ENCODE peak calls at places on chromosomes 16 and 17, in seven cellular contexts. I, X, S, B, F, K and Z are unnamed samples.

GRCh38 chr16:46911038-46911437 is 26.9 kb downstream of the GPT2 start:
- DNase-seq in I (no peak), X (no peak), S (no peak), B (no peak), F (no peak), K (no peak), Z (no peak)

GRCh38 chr17:77300016-77300686 is 159.4 kb downstream of the SEC14L1 start:
- DNase-seq in I (no peak), X (no peak), S (peak), B (no peak), F (no peak), K (no peak), Z (no peak)

GRCh38 chr16:22711847-22712246 is 102.1 kb upstream of the HS3ST2 start:
- DNase-seq in I (no peak), X (no peak), S (no peak), B (no peak), F (no peak), K (no peak), Z (no peak)

GRCh38 chr16:1534021-1535020 is 855 bp downstream of the TMEM204 start:
- DNase-seq in I (peak), X (no peak), S (no peak), B (peak), F (peak), K (no peak), Z (peak)

GRCh38 chr17:13671771-13672170 is 70.0 kb upstream of the HS3ST3A1 start:
- DNase-seq in I (no peak), X (no peak), S (no peak), B (peak), F (peak), K (peak), Z (peak)

GRCh38 chr17:50768348-50768761 is 1.0 kb upstream of the ANKRD40CL start:
- DNase-seq in I (no peak), X (no peak), S (peak), B (no peak), F (no peak), K (no peak), Z (no peak)

GRCh38 chr16:30082545-30083090 is 6.8 kb downstream of the PPP4C start:
- DNase-seq in I (no peak), X (no peak), S (no peak), B (no peak), F (no peak), K (no peak), Z (no peak)

GRCh38 chr17:51764387-51764971 is 394.0 kb downstream of the CA10 start:
- DNase-seq in I (peak), X (peak), S (peak), B (peak), F (peak), K (peak), Z (peak)

GRCh38 chr16:89700649-89701424 is 668 bp downstream of the SPATA2L start:
- DNase-seq in I (peak), X (peak), S (peak), B (peak), F (no peak), K (peak), Z (no peak)

GRCh38 chr17:76154935-76155845 is 14.1 kb upstream of the FOXJ1 start:
- DNase-seq in I (no peak), X (no peak), S (no peak), B (no peak), F (no peak), K (no peak), Z (no peak)

GRCh38 chr16:81136331-81137011 is 40.3 kb upstream of the GCSH start:
- DNase-seq in I (no peak), X (no peak), S (no peak), B (no peak), F (peak), K (no peak), Z (no peak)

GRCh38 chr16:75012380-75013081 is 13.7 kb downstream of the ZNRF1 start:
- DNase-seq in I (no peak), X (no peak), S (no peak), B (no peak), F (no peak), K (no peak), Z (peak)

GRCh38 chr17:2611627-2612026 is 18.2 kb downstream of the PAFAH1B1 start:
- DNase-seq in I (no peak), X (no peak), S (no peak), B (no peak), F (no peak), K (no peak), Z (no peak)

GRCh38 chr16:1002399-1003161 is 21.0 kb downstream of the SOX8 start:
- DNase-seq in I (peak), X (peak), S (no peak), B (peak), F (peak), K (no peak), Z (peak)

GRCh38 chr16:1613728-1614225 is 1.6 kb downstream of the CRAMP1 start:
- DNase-seq in I (peak), X (peak), S (no peak), B (no peak), F (peak), K (peak), Z (no peak)

GRCh38 chr16:19410435-19411153 is 7.1 kb upstream of the TMC5 start:
- DNase-seq in I (peak), X (no peak), S (peak), B (no peak), F (no peak), K (peak), Z (no peak)

GRCh38 chr17:78127240-78127887 is 1.2 kb downstream of the TMC6 start:
- DNase-seq in I (no peak), X (no peak), S (no peak), B (no peak), F (no peak), K (peak), Z (no peak)

GRCh38 chr17:29292071-29292991 is 1.6 kb downstream of the NUFIP2 start:
- DNase-seq in I (peak), X (peak), S (peak), B (peak), F (peak), K (peak), Z (peak)

DNA sequence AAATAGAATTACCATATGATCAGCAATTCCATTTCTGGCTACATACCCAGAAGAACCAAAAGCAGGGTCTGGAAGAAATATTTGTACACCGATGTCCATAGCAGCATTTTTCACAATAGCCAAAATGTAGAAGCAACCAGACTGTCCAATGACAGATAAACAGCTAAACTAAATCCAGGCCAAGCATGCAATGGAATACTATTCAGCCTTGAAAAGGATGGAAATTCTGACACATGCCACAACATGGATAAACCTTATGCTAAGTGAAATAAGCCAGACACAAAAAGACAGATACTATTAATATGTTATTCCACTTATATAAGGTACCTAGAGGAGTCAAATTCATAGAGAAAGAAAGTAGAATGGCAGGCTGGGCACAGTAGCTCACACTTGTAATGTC is 25.9 kb upstream of the CREBBP start:
- DNase-seq in I (no peak), X (no peak), S (no peak), B (no peak), F (no peak), K (no peak), Z (no peak)
- TF ChIP-seq CTCF in I (no peak), X (no peak), S (no peak), B (no peak), F (no peak), K (no peak), Z (no peak)

GRCh38 chr16:85335584-85336492 is 223.6 kb upstream of the CIBAR2 start:
- DNase-seq in I (peak), X (no peak), S (no peak), B (peak), F (peak), K (no peak), Z (peak)
- H3K4me3 ChIP-seq in I (no peak), X (no peak), S (peak), B (no peak), F (no peak), K (peak), Z (no peak)

GRCh38 chr17:30969989-30970680 is 704 bp upstream of the RNF135 start:
- DNase-seq in I (no peak), X (peak), S (no peak), B (peak), F (no peak), K (peak), Z (peak)
- TF ChIP-seq CTCF in I (no peak), X (no peak), S (no peak), B (peak), F (no peak), K (no peak), Z (peak)

GRCh38 chr17:72205801-72206200 is 85.0 kb downstream of the SOX9 start:
- DNase-seq in I (no peak), X (no peak), S (no peak), B (no peak), F (no peak), K (no peak), Z (no peak)
- H3K4me3 ChIP-seq in I (no peak), X (no peak), S (no peak), B (no peak), F (no peak), K (no peak), Z (no peak)

DNA sequence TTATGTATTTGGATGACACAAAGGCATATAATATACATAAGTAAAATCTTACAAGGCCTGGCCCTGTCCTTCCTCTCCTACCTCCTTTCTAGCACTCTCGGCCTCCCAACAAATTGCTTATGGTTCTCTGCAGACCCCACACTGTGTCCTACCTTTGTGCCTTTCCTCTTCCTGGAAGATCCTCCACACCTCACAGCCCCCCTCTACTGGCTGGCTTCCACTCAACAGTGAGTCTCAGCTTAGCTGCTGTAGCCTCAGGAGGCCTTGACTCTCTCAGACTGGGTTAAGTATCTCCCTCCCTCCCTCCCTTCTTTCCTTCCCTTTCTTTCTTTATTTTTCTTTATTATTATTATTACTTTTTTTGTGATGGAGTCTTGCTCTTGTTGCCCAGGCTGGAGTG is 8.3 kb upstream of the SLC52A1 start:
- DNase-seq in I (no peak), X (no peak), S (no peak), B (no peak), F (no peak), K (no peak), Z (no peak)
- TF ChIP-seq CTCF in I (no peak), X (no peak), S (no peak), B (no peak), F (no peak), K (no peak), Z (no peak)

GRCh38 chr17:43564080-43564594 is 18.0 kb upstream of the ETV4 start:
- DNase-seq in I (no peak), X (no peak), S (no peak), B (no peak), F (no peak), K (no peak), Z (no peak)

GRCh38 chr17:43563262-43564079 is 17.3 kb upstream of the ETV4 start:
- DNase-seq in I (no peak), X (no peak), S (no peak), B (no peak), F (no peak), K (peak), Z (no peak)

GRCh38 chr17:43559161-43559816 is 13.1 kb upstream of the ETV4 start:
- DNase-seq in I (no peak), X (no peak), S (no peak), B (no peak), F (no peak), K (no peak), Z (no peak)

GRCh38 chr17:43560461-43561427 is 14.6 kb upstream of the ETV4 start:
- DNase-seq in I (no peak), X (no peak), S (no peak), B (no peak), F (no peak), K (no peak), Z (no peak)

DNA sequence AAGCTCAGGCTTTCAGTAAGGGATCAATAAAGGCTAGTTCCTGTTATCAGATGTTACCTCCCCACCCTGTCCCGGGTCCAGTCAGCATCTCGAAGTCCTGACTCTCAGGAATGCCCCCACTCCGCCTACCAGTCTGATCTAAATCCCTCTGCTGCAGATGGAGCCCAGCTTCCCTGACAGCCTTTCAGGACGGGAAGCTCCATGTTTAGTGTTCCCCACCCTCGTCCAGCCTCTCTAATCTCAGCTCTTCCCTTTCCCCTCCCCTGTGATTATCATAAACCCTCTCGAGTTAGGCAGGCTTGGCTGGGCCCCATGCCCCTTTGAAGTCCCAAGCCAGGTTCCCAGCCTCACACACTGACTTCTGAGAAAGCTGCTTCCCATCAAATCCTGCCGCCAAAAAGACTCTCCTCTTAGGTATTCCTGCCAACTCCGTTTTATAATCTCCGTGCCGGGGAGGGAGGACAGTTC is 16.6 kb upstream of the ETV4 start:
- DNase-seq in I (no peak), X (no peak), S (peak), B (no peak), F (no peak), K (peak), Z (no peak)
- H3K4me3 ChIP-seq in I (no peak), X (no peak), S (no peak), B (no peak), F (no peak), K (peak), Z (no peak)

GRCh38 chr16:84983308-84983707 is 28.0 kb downstream of the ZDHHC7 start:
- DNase-seq in I (no peak), X (no peak), S (no peak), B (no peak), F (no peak), K (no peak), Z (no peak)

GRCh38 chr16:84985079-84986065 is 26.0 kb downstream of the ZDHHC7 start:
- DNase-seq in I (peak), X (peak), S (no peak), B (peak), F (peak), K (no peak), Z (peak)

GRCh38 chr16:84986102-84986501 is 25.2 kb downstream of the ZDHHC7 start:
- DNase-seq in I (no peak), X (no peak), S (no peak), B (no peak), F (no peak), K (no peak), Z (no peak)

GRCh38 chr16:84979516-84979915 is 31.8 kb downstream of the ZDHHC7 start:
- DNase-seq in I (no peak), X (peak), S (no peak), B (no peak), F (peak), K (no peak), Z (peak)

DNA sequence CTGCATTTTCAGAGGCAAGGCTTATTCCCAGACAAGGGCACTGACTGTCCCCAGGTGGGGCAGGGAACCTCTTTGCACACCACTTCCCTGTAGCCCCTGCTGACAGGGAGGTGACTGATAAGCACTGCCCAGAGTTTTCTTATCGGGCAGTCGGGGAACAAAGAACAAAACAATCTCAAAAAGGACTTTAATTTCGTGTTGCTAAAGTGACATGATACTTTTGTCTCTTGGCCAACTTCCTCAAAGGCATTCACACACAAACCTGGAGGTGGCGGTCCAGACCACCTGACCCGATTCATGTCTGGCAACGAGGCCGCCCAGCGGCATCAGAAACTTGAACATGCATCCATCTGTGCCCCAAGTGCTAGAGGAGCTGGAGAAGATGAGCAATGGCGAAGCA is 28.9 kb downstream of the ZDHHC7 start:
- DNase-seq in I (no peak), X (no peak), S (no peak), B (no peak), F (no peak), K (no peak), Z (no peak)
- TF ChIP-seq CTCF in I (no peak), X (no peak), S (peak), B (no peak), F (no peak), K (no peak), Z (no peak)

DNA sequence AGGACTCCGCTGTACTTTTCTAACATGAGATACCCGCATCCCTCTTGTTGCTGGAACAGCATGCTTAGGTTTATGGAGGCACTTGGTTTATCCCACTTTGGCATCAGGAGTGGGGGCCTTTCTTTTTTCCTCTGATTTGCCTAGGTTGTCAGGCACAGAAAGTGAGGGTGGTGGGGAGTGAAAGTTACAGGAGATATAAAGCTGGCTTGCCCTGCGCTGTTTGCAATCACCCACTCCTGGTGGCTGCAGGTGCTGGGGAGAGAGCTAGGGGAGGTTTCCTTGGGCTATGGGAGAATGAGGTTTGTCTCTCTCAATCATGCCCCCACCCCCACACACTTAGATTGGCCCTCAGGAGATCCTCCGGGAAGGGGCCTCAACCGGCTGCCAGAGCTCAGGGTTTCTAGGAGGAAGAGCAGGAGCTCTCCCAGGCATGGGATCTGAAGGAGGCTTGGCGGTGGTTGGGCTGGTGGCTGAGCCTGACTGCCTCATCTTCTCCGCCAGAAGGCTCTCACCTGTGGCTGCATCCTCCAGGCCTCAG is 1.4 kb downstream of the WSCD1 start:
- DNase-seq in I (no peak), X (no peak), S (no peak), B (no peak), F (no peak), K (no peak), Z (no peak)
- H3K4me3 ChIP-seq in I (no peak), X (no peak), S (no peak), B (peak), F (no peak), K (peak), Z (no peak)

GRCh38 chr17:14805348-14805747 is 459.8 kb downstream of the PMP22 start:
- DNase-seq in I (no peak), X (no peak), S (no peak), B (no peak), F (peak), K (peak), Z (peak)
- TF ChIP-seq CTCF in I (no peak), X (peak), S (no peak), B (no peak), F (no peak), K (peak), Z (no peak)

DNA sequence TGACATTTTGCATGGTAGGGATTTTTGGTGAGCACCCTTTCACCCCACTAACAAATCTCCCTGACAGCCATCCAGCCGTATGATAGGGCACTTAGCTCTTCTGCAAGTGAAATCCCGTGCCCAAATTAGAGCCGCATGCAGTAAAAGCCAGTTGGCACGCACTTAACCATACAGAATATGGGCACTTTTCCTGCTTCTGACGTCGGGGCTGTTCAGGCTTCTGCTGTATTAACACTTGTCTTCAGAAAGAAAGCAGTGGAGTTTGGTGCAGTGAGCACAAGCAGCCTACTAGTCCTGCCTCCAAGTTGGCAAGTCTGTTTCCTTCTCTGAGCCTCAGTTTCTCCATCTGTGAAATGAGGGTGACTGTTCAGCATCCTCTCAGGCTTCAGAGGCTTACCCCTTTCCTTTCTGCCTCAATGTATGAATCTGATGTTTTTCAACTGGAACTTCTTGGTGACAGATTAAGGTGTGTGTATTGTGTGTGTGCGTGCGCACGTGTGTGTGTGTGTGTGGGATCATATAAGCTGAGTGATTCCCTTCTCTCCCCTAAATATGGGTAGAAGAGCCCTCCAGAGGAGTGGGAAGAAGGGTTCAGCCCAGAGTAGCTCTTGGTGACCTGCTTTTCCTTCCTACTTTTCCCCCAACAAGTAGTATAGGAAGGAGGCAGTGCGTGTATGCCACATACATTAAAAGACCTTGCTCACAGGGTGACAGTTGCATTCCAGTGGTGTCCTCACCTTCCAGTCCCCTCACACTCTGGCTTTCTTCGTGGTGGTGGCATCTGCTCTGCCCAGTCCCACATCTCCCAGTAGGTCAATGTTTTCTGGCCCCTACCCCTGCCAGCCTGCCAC is 19.0 kb downstream of the IGF2BP1 start:
- DNase-seq in I (no peak), X (no peak), S (peak), B (no peak), F (no peak), K (no peak), Z (no peak)
- H3K4me3 ChIP-seq in I (no peak), X (no peak), S (no peak), B (no peak), F (no peak), K (no peak), Z (no peak)